ENCODE peak calls at places on chromosomes 7 and 10, in ten cellular contexts. R is HuH-7, Z is NCI-H345, D is posterior vena cava, W is GM04503, X is coronary artery, M is AG04450, Y is D341Med, T is head of caudate nucleus, A is H9. S is an unnamed sample.

GRCh38 chr7:4681218-4681851 is 760 bp upstream of the FOXK1 start:
- DNase-seq in R (no peak), Z (no peak), D (no peak), W (no peak), X (no peak), M (no peak), Y (no peak), T (no peak), A (no peak), S (no peak)

GRCh38 chr10:132817701-132818211 is 31.8 kb upstream of the NKX6-2 start:
- DNase-seq in R (no peak), Z (no peak), D (peak), W (no peak), X (no peak), M (no peak), Y (no peak), T (no peak), A (peak), S (no peak)

GRCh38 chr10:122373713-122374112 is 795 bp upstream of the PLEKHA1 start:
- DNase-seq in R (peak), Z (no peak), D (no peak), W (peak), X (no peak), M (no peak), Y (no peak), T (peak), A (no peak), S (no peak)

GRCh38 chr10:79382491-79382941 is 35.2 kb downstream of the PPIF start:
- DNase-seq in R (no peak), Z (no peak), D (peak), W (no peak), X (peak), M (no peak), Y (no peak), T (no peak), A (peak), S (peak)

GRCh38 chr10:12165992-12166775 is 29.5 kb downstream of the NUDT5 start:
- DNase-seq in R (no peak), Z (no peak), D (no peak), W (no peak), X (no peak), M (no peak), Y (no peak), T (no peak), A (no peak), S (no peak)

GRCh38 chr10:4981722-4982471 is 18.7 kb downstream of the AKR1C1 start:
- DNase-seq in R (peak), Z (no peak), D (no peak), W (no peak), X (no peak), M (no peak), Y (no peak), T (no peak), A (peak), S (no peak)

GRCh38 chr7:79352323-79352722 is 101.1 kb downstream of the MAGI2 start:
- DNase-seq in R (no peak), Z (no peak), D (no peak), W (peak), X (no peak), M (no peak), Y (no peak), T (no peak), A (no peak), S (no peak)

GRCh38 chr7:138979988-138980574 is 1.1 kb downstream of the KIAA1549 start:
- DNase-seq in R (no peak), Z (peak), D (no peak), W (no peak), X (peak), M (no peak), Y (no peak), T (no peak), A (no peak), S (no peak)

GRCh38 chr10:5565671-5566581 is 41.2 kb downstream of the CALML3 start:
- DNase-seq in R (no peak), Z (no peak), D (peak), W (peak), X (peak), M (peak), Y (no peak), T (peak), A (no peak), S (no peak)

GRCh38 chr10:85317827-85318226 is 989.4 kb downstream of the CCSER2 start:
- DNase-seq in R (peak), Z (no peak), D (no peak), W (no peak), X (no peak), M (no peak), Y (no peak), T (no peak), A (no peak), S (no peak)

GRCh38 chr7:30757343-30757695 is 5.4 kb downstream of the INMT start:
- DNase-seq in R (no peak), Z (no peak), D (no peak), W (no peak), X (no peak), M (no peak), Y (no peak), T (no peak), A (no peak), S (no peak)

GRCh38 chr7:30744075-30744417 is 7.9 kb upstream of the INMT start:
- DNase-seq in R (no peak), Z (no peak), D (no peak), W (no peak), X (no peak), M (no peak), Y (no peak), T (no peak), A (no peak), S (no peak)

GRCh38 chr7:131294553-131294952 is 33.1 kb upstream of the MKLN1 start:
- DNase-seq in R (peak), Z (no peak), D (no peak), W (no peak), X (no peak), M (no peak), Y (peak), T (no peak), A (no peak), S (no peak)

S was measured in osteocyte.